ENCODE peak calls at places on chromosomes 13 and 19, in seven cellular contexts. X is AG04450, P is lower lobe of right lung, F is T-helper 17 cell, D is ascending aorta, N is fibroblast of lung, Y is A549. B is an unnamed sample.

GRCh38 chr13:112391747-112392146 is 15.6 kb downstream of the SPACA7 start:
- DNase-seq in X (no peak), P (no peak), F (no peak), D (no peak), N (no peak), Y (no peak), B (no peak)

GRCh38 chr19:36073121-36073876 is 18.6 kb downstream of the WDR62 start:
- DNase-seq in X (no peak), P (no peak), F (no peak), D (no peak), N (no peak), Y (no peak), B (no peak)

GRCh38 chr13:24218977-24219376 is 58.5 kb downstream of the SPATA13 start:
- DNase-seq in X (no peak), P (no peak), F (no peak), D (no peak), N (no peak), Y (no peak), B (no peak)

GRCh38 chr13:45198041-45198440 is 2.8 kb downstream of the KCTD4 start:
- DNase-seq in X (no peak), P (no peak), F (no peak), D (no peak), N (no peak), Y (no peak), B (no peak)

GRCh38 chr19:52896431-52897148 is 845 bp downstream of the ZNF320 start:
- DNase-seq in X (no peak), P (peak; percentile 53), F (no peak), D (no peak), N (peak; percentile 10), Y (no peak), B (peak; percentile 2)

GRCh38 chr13:60790620-60791019 is 393.6 kb downstream of the TDRD3 start:
- DNase-seq in X (no peak), P (no peak), F (no peak), D (no peak), N (no peak), Y (no peak), B (no peak)

GRCh38 chr13:113803409-113804016 is 44.5 kb downstream of the TMEM255B start:
- DNase-seq in X (no peak), P (no peak), F (no peak), D (no peak), N (no peak), Y (no peak), B (no peak)

GRCh38 chr19:50817941-50818858 is 5.4 kb downstream of the KLK1 start:
- DNase-seq in X (no peak), P (peak; percentile 68), F (no peak), D (no peak), N (no peak), Y (peak; percentile 95), B (peak; percentile 53)

GRCh38 chr13:18952225-18953016 is 229.2 kb downstream of the TUBA3C start:
- DNase-seq in X (no peak), P (no peak), F (no peak), D (no peak), N (no peak), Y (no peak), B (no peak)

GRCh38 chr19:2221918-2222317 is 14.2 kb downstream of the PLEKHJ1 start:
- DNase-seq in X (no peak), P (no peak), F (no peak), D (no peak), N (no peak), Y (no peak), B (peak; percentile 28)

GRCh38 chr13:50635504-50635903 is 208.0 kb downstream of the DLEU7 start:
- DNase-seq in X (no peak), P (no peak), F (no peak), D (peak; percentile 14), N (peak; percentile 57), Y (no peak), B (no peak)

GRCh38 chr19:43960411-43960810 is 9.4 kb downstream of the ZNF221 start:
- DNase-seq in X (no peak), P (no peak), F (no peak), D (no peak), N (no peak), Y (no peak), B (no peak)

GRCh38 chr19:43957891-43958290 is 6.9 kb downstream of the ZNF221 start:
- DNase-seq in X (peak; percentile 80), P (no peak), F (no peak), D (no peak), N (peak; percentile 86), Y (no peak), B (no peak)

GRCh38 chr19:43950834-43951626 is at the start of gene ZNF221:
- DNase-seq in X (peak; percentile 95), P (peak; percentile 91), F (peak; percentile 6), D (peak; percentile 58), N (peak; percentile 99), Y (peak; percentile 98), B (peak; percentile 84)

DNA sequence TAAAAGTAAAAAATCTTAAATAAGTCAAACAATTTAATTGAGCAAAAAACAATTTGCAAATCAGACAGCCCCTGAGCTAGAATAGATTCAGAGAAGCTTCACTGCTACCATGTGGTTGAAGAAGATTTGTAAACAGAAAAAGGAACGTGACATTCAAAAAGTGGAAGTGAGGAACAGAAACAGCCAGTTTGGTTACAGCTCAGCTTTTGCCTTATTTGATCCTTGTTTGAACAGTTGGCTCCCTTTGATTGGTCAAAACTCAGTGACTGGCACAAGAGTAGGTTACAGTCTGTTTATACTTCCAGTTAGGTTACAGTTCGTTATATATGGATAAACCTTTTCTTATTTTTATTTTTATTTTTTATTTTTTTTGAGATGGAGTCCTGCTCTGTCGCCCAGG is 5.8 kb downstream of the ZNF221 start:
- DNase-seq in X (no peak), P (no peak), F (no peak), D (no peak), N (no peak), Y (no peak), B (no peak)
- H3K9me3 ChIP-seq in X (peaks cover 21% of the 10 kb centered on the region), P (peaks cover 83% of the 10 kb centered on the region), F (no peaks in the 10 kb centered on the region), D (peaks cover 73% of the 10 kb centered on the region), N (no peaks in the 10 kb centered on the region), Y (peaks cover 89% of the 10 kb centered on the region), B (peaks cover 25% of the 10 kb centered on the region)

GRCh38 chr19:4009990-4010807 is 2.7 kb downstream of the PIAS4 start:
- DNase-seq in X (no peak), P (no peak), F (no peak), D (no peak), N (peak; percentile 36), Y (no peak), B (no peak)

GRCh38 chr19:4007021-4007835 is at the start of gene PIAS4:
- DNase-seq in X (peak; percentile 69), P (peak; percentile 96), F (peak; percentile 92), D (peak; percentile 86), N (peak; percentile 91), Y (peak; percentile 91), B (peak; percentile 98)

GRCh38 chr19:4010808-4011110 is 3.2 kb downstream of the PIAS4 start:
- DNase-seq in X (no peak), P (no peak), F (no peak), D (no peak), N (no peak), Y (no peak), B (no peak)

GRCh38 chr19:4012092-4012974 is 4.8 kb downstream of the PIAS4 start:
- DNase-seq in X (no peak), P (no peak), F (no peak), D (no peak), N (no peak), Y (no peak), B (no peak)

GRCh38 chr19:4007836-4008539 is 452 bp downstream of the PIAS4 start:
- DNase-seq in X (no peak), P (no peak), F (no peak), D (no peak), N (no peak), Y (no peak), B (peak; percentile 47)
- H3K9me3 ChIP-seq in X (no peaks in the 10 kb centered on the region), P (no peaks in the 10 kb centered on the region), F (no peaks in the 10 kb centered on the region), D (no peaks in the 10 kb centered on the region), N (no peaks in the 10 kb centered on the region), Y (no peaks in the 10 kb centered on the region), B (no peaks in the 10 kb centered on the region)

GRCh38 chr13:79447141-79447540 is 33.8 kb upstream of the NDFIP2 start:
- DNase-seq in X (no peak), P (no peak), F (no peak), D (no peak), N (no peak), Y (no peak), B (no peak)

GRCh38 chr13:79442706-79443105 is 36.7 kb upstream of the RBM26 start:
- DNase-seq in X (no peak), P (no peak), F (no peak), D (no peak), N (no peak), Y (no peak), B (no peak)

GRCh38 chr13:79448413-79448812 is 32.5 kb upstream of the NDFIP2 start:
- DNase-seq in X (no peak), P (no peak), F (no peak), D (no peak), N (no peak), Y (no peak), B (peak; percentile 41)

GRCh38 chr13:79447741-79448140 is 33.2 kb upstream of the NDFIP2 start:
- DNase-seq in X (no peak), P (no peak), F (no peak), D (no peak), N (no peak), Y (no peak), B (peak; percentile 74)

GRCh38 chr13:79445968-79446645 is 34.8 kb upstream of the NDFIP2 start:
- DNase-seq in X (no peak), P (no peak), F (no peak), D (no peak), N (no peak), Y (no peak), B (no peak)
- H3K9me3 ChIP-seq in X (no peaks in the 10 kb centered on the region), P (no peaks in the 10 kb centered on the region), F (no peaks in the 10 kb centered on the region), D (no peaks in the 10 kb centered on the region), N (no peaks in the 10 kb centered on the region), Y (no peaks in the 10 kb centered on the region), B (no peaks in the 10 kb centered on the region)

DNA sequence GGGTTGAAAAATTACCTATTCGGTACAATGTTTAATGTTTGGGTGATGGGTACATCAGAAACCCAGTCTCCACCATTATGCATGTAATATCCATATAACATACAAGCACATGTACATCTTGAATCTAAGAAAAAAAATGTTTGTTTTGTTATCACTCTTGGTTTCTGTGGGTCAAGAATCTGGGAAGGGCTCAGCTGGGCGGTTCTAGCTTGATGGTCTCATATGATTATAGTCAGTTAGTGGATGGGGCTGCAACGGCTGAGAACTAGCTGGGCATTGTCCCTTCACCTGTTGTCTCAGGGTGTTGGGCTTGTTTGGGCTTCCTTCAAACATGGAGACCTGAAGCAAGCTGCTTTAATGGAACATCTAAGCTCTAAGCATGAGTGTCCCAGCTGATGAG is 4.7 kb downstream of the ADGRE3 start:
- DNase-seq in X (no peak), P (no peak), F (no peak), D (no peak), N (no peak), Y (no peak), B (no peak)
- H3K9me3 ChIP-seq in X (no peaks in the 10 kb centered on the region), P (no peaks in the 10 kb centered on the region), F (no peaks in the 10 kb centered on the region), D (no peaks in the 10 kb centered on the region), N (no peaks in the 10 kb centered on the region), Y (peaks cover 7% of the 10 kb centered on the region), B (peaks cover 3% of the 10 kb centered on the region)

DNA sequence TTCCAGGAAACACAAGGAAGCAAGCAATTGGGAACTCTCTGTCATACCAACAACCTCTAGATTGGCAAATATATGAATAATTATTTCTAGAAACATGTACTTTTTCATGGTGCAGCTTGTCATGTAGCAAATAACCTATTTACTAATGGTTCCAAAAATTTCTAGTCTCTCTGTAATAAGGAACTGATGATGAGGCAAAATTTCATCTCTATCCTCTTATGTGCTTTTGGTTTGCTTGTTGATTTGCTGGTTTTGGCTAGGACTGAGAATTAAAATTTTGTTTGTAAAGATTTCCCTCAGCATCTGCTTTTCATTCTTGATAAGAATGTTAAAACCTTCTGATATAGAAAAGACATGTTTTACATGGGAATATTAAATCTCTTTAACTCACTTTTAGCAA is 123.2 kb upstream of the UFM1 start:
- DNase-seq in X (no peak), P (no peak), F (no peak), D (no peak), N (no peak), Y (no peak), B (no peak)
- H3K9me3 ChIP-seq in X (no peaks in the 10 kb centered on the region), P (no peaks in the 10 kb centered on the region), F (no peaks in the 10 kb centered on the region), D (no peaks in the 10 kb centered on the region), N (no peaks in the 10 kb centered on the region), Y (no peaks in the 10 kb centered on the region), B (no peaks in the 10 kb centered on the region)

B was measured in A673.